ENCODE peak calls at places on chromosomes 1 and 21, in six cellular contexts. L is colonic mucosa, X is NCI-H345, C is pulmonary artery endothelial cell, P is dermis blood vessel endothelial cell, A is GM13976. J is an unnamed sample.

GRCh38 chr1:205108464-205108863 is 13.3 kb downstream of the RBBP5 start:
- DNase-seq in L (no peak), X (no peak), C (no peak), P (no peak), A (no peak), J (no peak)

GRCh38 chr1:194684636-194685035 is 1498.2 kb upstream of the B3GALT2 start:
- DNase-seq in L (no peak), X (no peak), C (no peak), P (no peak), A (no peak), J (no peak)

GRCh38 chr1:197439708-197440107 is 171.7 kb downstream of the CRB1 start:
- DNase-seq in L (no peak), X (no peak), C (no peak), P (no peak), A (no peak), J (no peak)

GRCh38 chr1:39926820-39927219 is 25.1 kb upstream of the MYCL start:
- DNase-seq in L (no peak), X (peak; percentile 52), C (no peak), P (no peak), A (no peak), J (peak; percentile 49)

GRCh38 chr1:164417016-164417704 is 141.8 kb upstream of the PBX1 start:
- DNase-seq in L (no peak), X (no peak), C (no peak), P (no peak), A (no peak), J (no peak)

GRCh38 chr1:206469933-206470691 is at the start of gene IKBKE:
- DNase-seq in L (peak; percentile 75), X (no peak), C (no peak), P (peak; percentile 43), A (peak; percentile 85), J (peak; percentile 68)

GRCh38 chr1:185789846-185790735 is 55.9 kb downstream of the HMCN1 start:
- DNase-seq in L (no peak), X (no peak), C (peak; percentile 60), P (peak; percentile 27), A (no peak), J (no peak)

GRCh38 chr1:225448146-225448805 is 20.4 kb upstream of the LBR start:
- DNase-seq in L (no peak), X (no peak), C (no peak), P (no peak), A (no peak), J (no peak)

GRCh38 chr21:35448876-35449599 is 399.9 kb upstream of the RUNX1 start:
- DNase-seq in L (no peak), X (no peak), C (no peak), P (no peak), A (no peak), J (no peak)

GRCh38 chr21:45277101-45278045 is 10.3 kb downstream of the POFUT2 start:
- DNase-seq in L (no peak), X (no peak), C (no peak), P (no peak), A (no peak), J (no peak)

GRCh38 chr1:218642033-218642954 is 297.2 kb downstream of the TGFB2 start:
- DNase-seq in L (no peak), X (no peak), C (no peak), P (no peak), A (no peak), J (no peak)

GRCh38 chr21:38258803-38259485 is 2.2 kb downstream of the KCNJ15 start:
- DNase-seq in L (no peak), X (no peak), C (no peak), P (no peak), A (no peak), J (no peak)

GRCh38 chr1:51519048-51519856 is at the start of gene EPS15:
- DNase-seq in L (peak; percentile 93), X (peak; percentile 73), C (peak; percentile 32), P (peak; percentile 87), A (peak; percentile 95), J (peak; percentile 86)

GRCh38 chr1:77499466-77499865 is 183.0 kb downstream of the ZZZ3 start:
- DNase-seq in L (no peak), X (no peak), C (no peak), P (no peak), A (no peak), J (no peak)

GRCh38 chr1:111570781-111571181 is 48.8 kb upstream of the RAP1A start:
- DNase-seq in L (no peak), X (no peak), C (no peak), P (peak; percentile 27), A (no peak), J (no peak)

GRCh38 chr1:85297855-85298629 is 21.6 kb upstream of the BCL10 start:
- DNase-seq in L (peak; percentile 67), X (peak; percentile 79), C (peak; percentile 100), P (peak; percentile 100), A (peak; percentile 70), J (peak; percentile 85)

GRCh38 chr1:149936076-149936991 is at the start of gene MTMR11:
- DNase-seq in L (peak; percentile 84), X (no peak), C (no peak), P (peak; percentile 17), A (no peak), J (peak; percentile 39)

GRCh38 chr1:114295321-114295720 is 141.7 kb upstream of the SYT6 start:
- DNase-seq in L (no peak), X (no peak), C (no peak), P (no peak), A (no peak), J (no peak)

GRCh38 chr1:185971688-185972087 is 237.5 kb downstream of the HMCN1 start:
- DNase-seq in L (no peak), X (no peak), C (no peak), P (no peak), A (no peak), J (no peak)

GRCh38 chr1:33060579-33061083 is 20.3 kb upstream of the AZIN2 start:
- DNase-seq in L (no peak), X (no peak), C (peak; percentile 24), P (peak; percentile 50), A (no peak), J (no peak)

GRCh38 chr1:234597894-234598293 is 12.1 kb downstream of the IRF2BP2 start:
- DNase-seq in L (peak; percentile 78), X (peak; percentile 24), C (no peak), P (peak; percentile 78), A (peak; percentile 68), J (peak; percentile 50)

GRCh38 chr1:183417691-183418491 is at the start of gene NMNAT2:
- DNase-seq in L (no peak), X (peak; percentile 54), C (no peak), P (peak; percentile 7), A (no peak), J (peak; percentile 14)

GRCh38 chr1:226983247-226983997 is 43.3 kb downstream of the COQ8A start:
- DNase-seq in L (no peak), X (no peak), C (no peak), P (no peak), A (peak; percentile 38), J (no peak)

GRCh38 chr1:234175363-234175762 is 197.9 kb upstream of the COA6 start:
- DNase-seq in L (no peak), X (no peak), C (no peak), P (no peak), A (no peak), J (no peak)

GRCh38 chr1:18972531-18972930 is 16.1 kb upstream of the IFFO2 start:
- DNase-seq in L (no peak), X (no peak), C (no peak), P (peak; percentile 74), A (no peak), J (no peak)

GRCh38 chr1:167165948-167166702 is 54.6 kb upstream of the POU2F1 start:
- DNase-seq in L (peak; percentile 75), X (no peak), C (no peak), P (no peak), A (no peak), J (no peak)

GRCh38 chr1:24673336-24673735 is 30.2 kb downstream of the SRRM1 start:
- DNase-seq in L (no peak), X (no peak), C (no peak), P (no peak), A (no peak), J (no peak)

GRCh38 chr1:18458751-18459133 is 22.0 kb upstream of the KLHDC7A start:
- DNase-seq in L (no peak), X (no peak), C (no peak), P (no peak), A (no peak), J (no peak)

GRCh38 chr1:64090436-64090835 is 113.0 kb upstream of the UBE2U start:
- DNase-seq in L (no peak), X (no peak), C (peak; percentile 35), P (peak; percentile 73), A (no peak), J (no peak)

GRCh38 chr1:242224426-242224825 is 225.5 kb upstream of the MAP1LC3C start:
- DNase-seq in L (no peak), X (no peak), C (no peak), P (no peak), A (no peak), J (no peak)

GRCh38 chr1:234619071-234619480 is 9.1 kb upstream of the IRF2BP2 start:
- DNase-seq in L (no peak), X (no peak), C (no peak), P (peak; percentile 47), A (no peak), J (no peak)

GRCh38 chr21:31142600-31142999 is 104.3 kb upstream of the KRTAP19-8 start:
- DNase-seq in L (no peak), X (no peak), C (no peak), P (no peak), A (no peak), J (no peak)

GRCh38 chr1:63892632-63893395 is 119.0 kb downstream of the ROR1 start:
- DNase-seq in L (no peak), X (peak; percentile 67), C (no peak), P (no peak), A (peak; percentile 20), J (no peak)

GRCh38 chr1:60863131-60863530 is 219.2 kb upstream of the NFIA start:
- DNase-seq in L (no peak), X (no peak), C (no peak), P (no peak), A (no peak), J (no peak)

GRCh38 chr1:169115891-169116585 is 9.5 kb downstream of the ATP1B1 start:
- DNase-seq in L (peak; percentile 81), X (no peak), C (no peak), P (peak; percentile 71), A (peak; percentile 49), J (peak; percentile 84)

GRCh38 chr1:29789910-29790247 is 553.6 kb downstream of the PTPRU start:
- DNase-seq in L (peak; percentile 6), X (no peak), C (no peak), P (no peak), A (no peak), J (no peak)

GRCh38 chr1:44144962-44145756 is 3.7 kb upstream of the KLF18 start:
- DNase-seq in L (no peak), X (no peak), C (no peak), P (no peak), A (no peak), J (no peak)

GRCh38 chr1:50611675-50612074 is 188.4 kb upstream of the DMRTA2 start:
- DNase-seq in L (no peak), X (peak; percentile 28), C (no peak), P (no peak), A (no peak), J (no peak)